ENCODE peak calls at places on chromosomes 5 and 9, in ten cellular contexts. One of them, this sample, is unnamed.

GRCh38 chr9:68728731-68729130 is 23.7 kb downstream of the PIP5K1B start:
- DNase-seq in lower leg skin: no peak
- DNase-seq in activated CD8-positive, alpha-beta T cell treated with anti-CD3 and anti-CD28 coated beads for 36 hours: no peak
- DNase-seq in Right ventricle myocardium superior: no peak
- DNase-seq in GM12865: no peak
- DNase-seq in epithelial cell of esophagus: no peak
- DNase-seq in right atrium auricular region: no peak
- DNase-seq in glomerular endothelial cell: no peak
- DNase-seq in activated gamma-delta T cell treated with Interleukin-2 at 50 U/mL for 16 hours: no peak
- DNase-seq in KBM-7: no peak
- DNase-seq in this sample: no peak

GRCh38 chr5:59484618-59485017 is 408.9 kb downstream of the PDE4D start:
- DNase-seq in lower leg skin: no peak
- DNase-seq in activated CD8-positive, alpha-beta T cell treated with anti-CD3 and anti-CD28 coated beads for 36 hours: no peak
- DNase-seq in Right ventricle myocardium superior: no peak
- DNase-seq in GM12865: peak
- DNase-seq in epithelial cell of esophagus: no peak
- DNase-seq in right atrium auricular region: no peak
- DNase-seq in glomerular endothelial cell: no peak
- DNase-seq in activated gamma-delta T cell treated with Interleukin-2 at 50 U/mL for 16 hours: no peak
- DNase-seq in KBM-7: no peak
- DNase-seq in this sample: no peak

GRCh38 chr9:114829686-114830085 is 23.8 kb upstream of the TNFSF15 start:
- DNase-seq in lower leg skin: no peak
- DNase-seq in activated CD8-positive, alpha-beta T cell treated with anti-CD3 and anti-CD28 coated beads for 36 hours: no peak
- DNase-seq in Right ventricle myocardium superior: no peak
- DNase-seq in GM12865: no peak
- DNase-seq in epithelial cell of esophagus: no peak
- DNase-seq in right atrium auricular region: no peak
- DNase-seq in glomerular endothelial cell: no peak
- DNase-seq in activated gamma-delta T cell treated with Interleukin-2 at 50 U/mL for 16 hours: no peak
- DNase-seq in KBM-7: no peak
- DNase-seq in this sample: no peak

GRCh38 chr9:5851445-5851844 is 18.5 kb upstream of the ERMP1 start:
- DNase-seq in lower leg skin: no peak
- DNase-seq in activated CD8-positive, alpha-beta T cell treated with anti-CD3 and anti-CD28 coated beads for 36 hours: peak
- DNase-seq in Right ventricle myocardium superior: no peak
- DNase-seq in GM12865: peak
- DNase-seq in epithelial cell of esophagus: peak
- DNase-seq in right atrium auricular region: no peak
- DNase-seq in glomerular endothelial cell: no peak
- DNase-seq in activated gamma-delta T cell treated with Interleukin-2 at 50 U/mL for 16 hours: peak
- DNase-seq in KBM-7: peak
- DNase-seq in this sample: peak

GRCh38 chr5:17378346-17378984 is 119.6 kb upstream of the TAF11L2 start:
- DNase-seq in lower leg skin: no peak
- DNase-seq in activated CD8-positive, alpha-beta T cell treated with anti-CD3 and anti-CD28 coated beads for 36 hours: no peak
- DNase-seq in Right ventricle myocardium superior: no peak
- DNase-seq in GM12865: no peak
- DNase-seq in epithelial cell of esophagus: no peak
- DNase-seq in right atrium auricular region: no peak
- DNase-seq in glomerular endothelial cell: no peak
- DNase-seq in activated gamma-delta T cell treated with Interleukin-2 at 50 U/mL for 16 hours: no peak
- DNase-seq in KBM-7: no peak
- DNase-seq in this sample: no peak

GRCh38 chr5:146025108-146025507 is 80.3 kb downstream of the PLAC8L1 start:
- DNase-seq in lower leg skin: no peak
- DNase-seq in activated CD8-positive, alpha-beta T cell treated with anti-CD3 and anti-CD28 coated beads for 36 hours: no peak
- DNase-seq in Right ventricle myocardium superior: no peak
- DNase-seq in GM12865: no peak
- DNase-seq in epithelial cell of esophagus: no peak
- DNase-seq in right atrium auricular region: no peak
- DNase-seq in glomerular endothelial cell: peak
- DNase-seq in activated gamma-delta T cell treated with Interleukin-2 at 50 U/mL for 16 hours: no peak
- DNase-seq in KBM-7: no peak
- DNase-seq in this sample: no peak

GRCh38 chr5:113178073-113178779 is 201.6 kb downstream of the DCP2 start:
- DNase-seq in lower leg skin: no peak
- DNase-seq in activated CD8-positive, alpha-beta T cell treated with anti-CD3 and anti-CD28 coated beads for 36 hours: no peak
- DNase-seq in Right ventricle myocardium superior: no peak
- DNase-seq in GM12865: no peak
- DNase-seq in epithelial cell of esophagus: no peak
- DNase-seq in right atrium auricular region: no peak
- DNase-seq in glomerular endothelial cell: no peak
- DNase-seq in activated gamma-delta T cell treated with Interleukin-2 at 50 U/mL for 16 hours: no peak
- DNase-seq in KBM-7: no peak
- DNase-seq in this sample: no peak

GRCh38 chr5:171798413-171798812 is 12.8 kb downstream of the SMIM23 start:
- DNase-seq in lower leg skin: no peak
- DNase-seq in activated CD8-positive, alpha-beta T cell treated with anti-CD3 and anti-CD28 coated beads for 36 hours: no peak
- DNase-seq in Right ventricle myocardium superior: no peak
- DNase-seq in GM12865: no peak
- DNase-seq in epithelial cell of esophagus: no peak
- DNase-seq in right atrium auricular region: no peak
- DNase-seq in glomerular endothelial cell: no peak
- DNase-seq in activated gamma-delta T cell treated with Interleukin-2 at 50 U/mL for 16 hours: no peak
- DNase-seq in KBM-7: no peak
- DNase-seq in this sample: no peak

GRCh38 chr9:117744390-117744789 is 40.2 kb downstream of the TLR4 start:
- DNase-seq in lower leg skin: no peak
- DNase-seq in activated CD8-positive, alpha-beta T cell treated with anti-CD3 and anti-CD28 coated beads for 36 hours: no peak
- DNase-seq in Right ventricle myocardium superior: no peak
- DNase-seq in GM12865: peak
- DNase-seq in epithelial cell of esophagus: no peak
- DNase-seq in right atrium auricular region: no peak
- DNase-seq in glomerular endothelial cell: no peak
- DNase-seq in activated gamma-delta T cell treated with Interleukin-2 at 50 U/mL for 16 hours: no peak
- DNase-seq in KBM-7: peak
- DNase-seq in this sample: no peak

GRCh38 chr5:1392801-1393565 is 48.1 kb upstream of the CLPTM1L start:
- DNase-seq in lower leg skin: no peak
- DNase-seq in activated CD8-positive, alpha-beta T cell treated with anti-CD3 and anti-CD28 coated beads for 36 hours: no peak
- DNase-seq in Right ventricle myocardium superior: peak
- DNase-seq in GM12865: no peak
- DNase-seq in epithelial cell of esophagus: no peak
- DNase-seq in right atrium auricular region: no peak
- DNase-seq in glomerular endothelial cell: no peak
- DNase-seq in activated gamma-delta T cell treated with Interleukin-2 at 50 U/mL for 16 hours: no peak
- DNase-seq in KBM-7: no peak
- DNase-seq in this sample: no peak

GRCh38 chr9:93138171-93138764 is 4.2 kb upstream of the NINJ1 start:
- DNase-seq in lower leg skin: no peak
- DNase-seq in activated CD8-positive, alpha-beta T cell treated with anti-CD3 and anti-CD28 coated beads for 36 hours: no peak
- DNase-seq in Right ventricle myocardium superior: no peak
- DNase-seq in GM12865: peak
- DNase-seq in epithelial cell of esophagus: no peak
- DNase-seq in right atrium auricular region: no peak
- DNase-seq in glomerular endothelial cell: no peak
- DNase-seq in activated gamma-delta T cell treated with Interleukin-2 at 50 U/mL for 16 hours: no peak
- DNase-seq in KBM-7: no peak
- DNase-seq in this sample: no peak

GRCh38 chr9:69818946-69819345 is 1.7 kb upstream of the CFAP95 start:
- DNase-seq in lower leg skin: no peak
- DNase-seq in activated CD8-positive, alpha-beta T cell treated with anti-CD3 and anti-CD28 coated beads for 36 hours: peak
- DNase-seq in Right ventricle myocardium superior: no peak
- DNase-seq in GM12865: no peak
- DNase-seq in epithelial cell of esophagus: no peak
- DNase-seq in right atrium auricular region: no peak
- DNase-seq in glomerular endothelial cell: no peak
- DNase-seq in activated gamma-delta T cell treated with Interleukin-2 at 50 U/mL for 16 hours: no peak
- DNase-seq in KBM-7: no peak
- DNase-seq in this sample: no peak

GRCh38 chr5:152349683-152350526 is 55.2 kb downstream of the NMUR2 start:
- DNase-seq in lower leg skin: no peak
- DNase-seq in activated CD8-positive, alpha-beta T cell treated with anti-CD3 and anti-CD28 coated beads for 36 hours: peak
- DNase-seq in Right ventricle myocardium superior: peak
- DNase-seq in GM12865: peak
- DNase-seq in epithelial cell of esophagus: peak
- DNase-seq in right atrium auricular region: no peak
- DNase-seq in glomerular endothelial cell: no peak
- DNase-seq in activated gamma-delta T cell treated with Interleukin-2 at 50 U/mL for 16 hours: no peak
- DNase-seq in KBM-7: peak
- DNase-seq in this sample: peak

GRCh38 chr5:178991190-178992145 is 3.7 kb downstream of the GRM6 start:
- DNase-seq in lower leg skin: peak
- DNase-seq in activated CD8-positive, alpha-beta T cell treated with anti-CD3 and anti-CD28 coated beads for 36 hours: no peak
- DNase-seq in Right ventricle myocardium superior: no peak
- DNase-seq in GM12865: no peak
- DNase-seq in epithelial cell of esophagus: no peak
- DNase-seq in right atrium auricular region: no peak
- DNase-seq in glomerular endothelial cell: no peak
- DNase-seq in activated gamma-delta T cell treated with Interleukin-2 at 50 U/mL for 16 hours: no peak
- DNase-seq in KBM-7: no peak
- DNase-seq in this sample: no peak

GRCh38 chr5:88785396-88786216 is 97.4 kb downstream of the MEF2C start:
- DNase-seq in lower leg skin: no peak
- DNase-seq in activated CD8-positive, alpha-beta T cell treated with anti-CD3 and anti-CD28 coated beads for 36 hours: peak
- DNase-seq in Right ventricle myocardium superior: no peak
- DNase-seq in GM12865: peak
- DNase-seq in epithelial cell of esophagus: peak
- DNase-seq in right atrium auricular region: no peak
- DNase-seq in glomerular endothelial cell: peak
- DNase-seq in activated gamma-delta T cell treated with Interleukin-2 at 50 U/mL for 16 hours: no peak
- DNase-seq in KBM-7: peak
- DNase-seq in this sample: peak

GRCh38 chr9:19493174-19493811 is 84.5 kb downstream of the ACER2 start:
- DNase-seq in lower leg skin: no peak
- DNase-seq in activated CD8-positive, alpha-beta T cell treated with anti-CD3 and anti-CD28 coated beads for 36 hours: peak
- DNase-seq in Right ventricle myocardium superior: peak
- DNase-seq in GM12865: peak
- DNase-seq in epithelial cell of esophagus: peak
- DNase-seq in right atrium auricular region: peak
- DNase-seq in glomerular endothelial cell: no peak
- DNase-seq in activated gamma-delta T cell treated with Interleukin-2 at 50 U/mL for 16 hours: peak
- DNase-seq in KBM-7: peak
- DNase-seq in this sample: peak

GRCh38 chr9:108704156-108704852 is 151.5 kb downstream of the ACTL7B start:
- DNase-seq in lower leg skin: no peak
- DNase-seq in activated CD8-positive, alpha-beta T cell treated with anti-CD3 and anti-CD28 coated beads for 36 hours: no peak
- DNase-seq in Right ventricle myocardium superior: no peak
- DNase-seq in GM12865: no peak
- DNase-seq in epithelial cell of esophagus: peak
- DNase-seq in right atrium auricular region: no peak
- DNase-seq in glomerular endothelial cell: no peak
- DNase-seq in activated gamma-delta T cell treated with Interleukin-2 at 50 U/mL for 16 hours: no peak
- DNase-seq in KBM-7: no peak
- DNase-seq in this sample: no peak

GRCh38 chr9:126317513-126317912 is 9.1 kb upstream of the MVB12B start:
- DNase-seq in lower leg skin: no peak
- DNase-seq in activated CD8-positive, alpha-beta T cell treated with anti-CD3 and anti-CD28 coated beads for 36 hours: peak
- DNase-seq in Right ventricle myocardium superior: no peak
- DNase-seq in GM12865: no peak
- DNase-seq in epithelial cell of esophagus: peak
- DNase-seq in right atrium auricular region: no peak
- DNase-seq in glomerular endothelial cell: no peak
- DNase-seq in activated gamma-delta T cell treated with Interleukin-2 at 50 U/mL for 16 hours: peak
- DNase-seq in KBM-7: no peak
- DNase-seq in this sample: no peak

GRCh38 chr9:93673271-93673843 is 97.0 kb downstream of the PHF2 start:
- DNase-seq in lower leg skin: peak
- DNase-seq in activated CD8-positive, alpha-beta T cell treated with anti-CD3 and anti-CD28 coated beads for 36 hours: no peak
- DNase-seq in Right ventricle myocardium superior: peak
- DNase-seq in GM12865: no peak
- DNase-seq in epithelial cell of esophagus: no peak
- DNase-seq in right atrium auricular region: peak
- DNase-seq in glomerular endothelial cell: no peak
- DNase-seq in activated gamma-delta T cell treated with Interleukin-2 at 50 U/mL for 16 hours: peak
- DNase-seq in KBM-7: no peak
- DNase-seq in this sample: peak

GRCh38 chr5:180072556-180072955 is 997 bp upstream of the RNF130 start:
- DNase-seq in lower leg skin: peak
- DNase-seq in activated CD8-positive, alpha-beta T cell treated with anti-CD3 and anti-CD28 coated beads for 36 hours: no peak
- DNase-seq in Right ventricle myocardium superior: no peak
- DNase-seq in GM12865: no peak
- DNase-seq in epithelial cell of esophagus: no peak
- DNase-seq in right atrium auricular region: no peak
- DNase-seq in glomerular endothelial cell: no peak
- DNase-seq in activated gamma-delta T cell treated with Interleukin-2 at 50 U/mL for 16 hours: no peak
- DNase-seq in KBM-7: no peak
- DNase-seq in this sample: no peak

GRCh38 chr9:137294091-137294683 is 7.9 kb downstream of the NRARP start:
- DNase-seq in lower leg skin: no peak
- DNase-seq in activated CD8-positive, alpha-beta T cell treated with anti-CD3 and anti-CD28 coated beads for 36 hours: peak
- DNase-seq in Right ventricle myocardium superior: no peak
- DNase-seq in GM12865: peak
- DNase-seq in epithelial cell of esophagus: peak
- DNase-seq in right atrium auricular region: no peak
- DNase-seq in glomerular endothelial cell: no peak
- DNase-seq in activated gamma-delta T cell treated with Interleukin-2 at 50 U/mL for 16 hours: no peak
- DNase-seq in KBM-7: peak
- DNase-seq in this sample: peak

GRCh38 chr5:16934669-16935068 is 1.4 kb downstream of the MYO10 start:
- DNase-seq in lower leg skin: no peak
- DNase-seq in activated CD8-positive, alpha-beta T cell treated with anti-CD3 and anti-CD28 coated beads for 36 hours: no peak
- DNase-seq in Right ventricle myocardium superior: no peak
- DNase-seq in GM12865: no peak
- DNase-seq in epithelial cell of esophagus: peak
- DNase-seq in right atrium auricular region: no peak
- DNase-seq in glomerular endothelial cell: no peak
- DNase-seq in activated gamma-delta T cell treated with Interleukin-2 at 50 U/mL for 16 hours: no peak
- DNase-seq in KBM-7: peak
- DNase-seq in this sample: no peak

GRCh38 chr9:2018764-2019548 is 3.8 kb downstream of the SMARCA2 start:
- DNase-seq in lower leg skin: no peak
- DNase-seq in activated CD8-positive, alpha-beta T cell treated with anti-CD3 and anti-CD28 coated beads for 36 hours: peak
- DNase-seq in Right ventricle myocardium superior: no peak
- DNase-seq in GM12865: peak
- DNase-seq in epithelial cell of esophagus: peak
- DNase-seq in right atrium auricular region: no peak
- DNase-seq in glomerular endothelial cell: no peak
- DNase-seq in activated gamma-delta T cell treated with Interleukin-2 at 50 U/mL for 16 hours: no peak
- DNase-seq in KBM-7: no peak
- DNase-seq in this sample: no peak

GRCh38 chr9:121824651-121825480 is 173.4 kb downstream of the DAB2IP start:
- DNase-seq in lower leg skin: peak
- DNase-seq in activated CD8-positive, alpha-beta T cell treated with anti-CD3 and anti-CD28 coated beads for 36 hours: no peak
- DNase-seq in Right ventricle myocardium superior: no peak
- DNase-seq in GM12865: no peak
- DNase-seq in epithelial cell of esophagus: no peak
- DNase-seq in right atrium auricular region: peak
- DNase-seq in glomerular endothelial cell: no peak
- DNase-seq in activated gamma-delta T cell treated with Interleukin-2 at 50 U/mL for 16 hours: no peak
- DNase-seq in KBM-7: peak
- DNase-seq in this sample: no peak

GRCh38 chr5:43065384-43066230 is 25.5 kb upstream of the ANXA2R start:
- DNase-seq in lower leg skin: peak
- DNase-seq in activated CD8-positive, alpha-beta T cell treated with anti-CD3 and anti-CD28 coated beads for 36 hours: peak
- DNase-seq in Right ventricle myocardium superior: peak
- DNase-seq in GM12865: peak
- DNase-seq in epithelial cell of esophagus: peak
- DNase-seq in right atrium auricular region: peak
- DNase-seq in glomerular endothelial cell: peak
- DNase-seq in activated gamma-delta T cell treated with Interleukin-2 at 50 U/mL for 16 hours: peak
- DNase-seq in KBM-7: peak
- DNase-seq in this sample: peak

GRCh38 chr9:89008346-89009048 is 17.2 kb downstream of the S1PR3 start:
- DNase-seq in lower leg skin: peak
- DNase-seq in activated CD8-positive, alpha-beta T cell treated with anti-CD3 and anti-CD28 coated beads for 36 hours: no peak
- DNase-seq in Right ventricle myocardium superior: no peak
- DNase-seq in GM12865: no peak
- DNase-seq in epithelial cell of esophagus: no peak
- DNase-seq in right atrium auricular region: no peak
- DNase-seq in glomerular endothelial cell: no peak
- DNase-seq in activated gamma-delta T cell treated with Interleukin-2 at 50 U/mL for 16 hours: no peak
- DNase-seq in KBM-7: peak
- DNase-seq in this sample: no peak

GRCh38 chr9:114895605-114896004 is 34.8 kb downstream of the TNFSF8 start:
- DNase-seq in lower leg skin: no peak
- DNase-seq in activated CD8-positive, alpha-beta T cell treated with anti-CD3 and anti-CD28 coated beads for 36 hours: no peak
- DNase-seq in Right ventricle myocardium superior: no peak
- DNase-seq in GM12865: no peak
- DNase-seq in epithelial cell of esophagus: no peak
- DNase-seq in right atrium auricular region: no peak
- DNase-seq in glomerular endothelial cell: no peak
- DNase-seq in activated gamma-delta T cell treated with Interleukin-2 at 50 U/mL for 16 hours: no peak
- DNase-seq in KBM-7: no peak
- DNase-seq in this sample: no peak

GRCh38 chr9:16455842-16456241 is 414.6 kb downstream of the BNC2 start:
- DNase-seq in lower leg skin: no peak
- DNase-seq in activated CD8-positive, alpha-beta T cell treated with anti-CD3 and anti-CD28 coated beads for 36 hours: no peak
- DNase-seq in Right ventricle myocardium superior: no peak
- DNase-seq in GM12865: no peak
- DNase-seq in epithelial cell of esophagus: no peak
- DNase-seq in right atrium auricular region: no peak
- DNase-seq in glomerular endothelial cell: no peak
- DNase-seq in activated gamma-delta T cell treated with Interleukin-2 at 50 U/mL for 16 hours: no peak
- DNase-seq in KBM-7: no peak
- DNase-seq in this sample: no peak